ENCODE peak calls at places on chromosomes 12 and 14, in five cellular contexts. One of them, this sample, is unnamed.

GRCh38 chr12:67449591-67450052 is 180.5 kb downstream of the CAND1 start:
- DNase-seq in RWPE2: no peak
- DNase-seq in hepatocyte: no peak
- DNase-seq in endodermal cell: no peak
- DNase-seq in HFFc6: no peak
- DNase-seq in this sample: no peak

GRCh38 chr14:54562334-54562733 is 4.6 kb upstream of the SAMD4A start:
- DNase-seq in RWPE2: no peak
- DNase-seq in hepatocyte: no peak
- DNase-seq in endodermal cell: no peak
- DNase-seq in HFFc6: peak; percentile 58
- DNase-seq in this sample: no peak

GRCh38 chr12:7645395-7646177 is 20.1 kb downstream of the APOBEC1 start:
- DNase-seq in RWPE2: no peak
- DNase-seq in hepatocyte: peak; percentile 56
- DNase-seq in endodermal cell: peak; percentile 70
- DNase-seq in HFFc6: peak; percentile 22
- DNase-seq in this sample: no peak

GRCh38 chr12:80101126-80101525 is 1.8 kb downstream of the OTOGL start:
- DNase-seq in RWPE2: no peak
- DNase-seq in hepatocyte: no peak
- DNase-seq in endodermal cell: no peak
- DNase-seq in HFFc6: no peak
- DNase-seq in this sample: no peak

GRCh38 chr14:95273041-95273978 is 46.4 kb downstream of the CLMN start:
- DNase-seq in RWPE2: no peak
- DNase-seq in hepatocyte: peak; percentile 80
- DNase-seq in endodermal cell: no peak
- DNase-seq in HFFc6: no peak
- DNase-seq in this sample: no peak

GRCh38 chr12:132617822-132618682 is 524 bp upstream of the P2RX2 start:
- DNase-seq in RWPE2: no peak
- DNase-seq in hepatocyte: no peak
- DNase-seq in endodermal cell: peak; percentile 86
- DNase-seq in HFFc6: no peak
- DNase-seq in this sample: no peak

GRCh38 chr12:127268121-127268520 is 998.8 kb upstream of the TMEM132C start:
- DNase-seq in RWPE2: no peak
- DNase-seq in hepatocyte: no peak
- DNase-seq in endodermal cell: no peak
- DNase-seq in HFFc6: no peak
- DNase-seq in this sample: no peak

GRCh38 chr14:94863366-94863765 is 93.5 kb upstream of the GSC start:
- DNase-seq in RWPE2: no peak
- DNase-seq in hepatocyte: no peak
- DNase-seq in endodermal cell: no peak
- DNase-seq in HFFc6: no peak
- DNase-seq in this sample: no peak

GRCh38 chr12:452667-453210 is 7.0 kb upstream of the B4GALNT3 start:
- DNase-seq in RWPE2: no peak
- DNase-seq in hepatocyte: no peak
- DNase-seq in endodermal cell: no peak
- DNase-seq in HFFc6: no peak
- DNase-seq in this sample: no peak

GRCh38 chr14:91413547-91414474 is 3.8 kb downstream of the CCDC88C start:
- DNase-seq in RWPE2: peak; percentile 81
- DNase-seq in hepatocyte: peak; percentile 86
- DNase-seq in endodermal cell: peak; percentile 97
- DNase-seq in HFFc6: no peak
- DNase-seq in this sample: no peak

GRCh38 chr14:68506645-68507405 is 286.0 kb downstream of the ZFP36L1 start:
- DNase-seq in RWPE2: no peak
- DNase-seq in hepatocyte: no peak
- DNase-seq in endodermal cell: peak; percentile 16
- DNase-seq in HFFc6: no peak
- DNase-seq in this sample: peak; percentile 37

GRCh38 chr14:69260246-69260978 is 454 bp downstream of the GALNT16 start:
- DNase-seq in RWPE2: no peak
- DNase-seq in hepatocyte: peak; percentile 61
- DNase-seq in endodermal cell: peak; percentile 88
- DNase-seq in HFFc6: no peak
- DNase-seq in this sample: no peak

GRCh38 chr12:64633940-64634337 is 23.6 kb downstream of the RASSF3 start:
- DNase-seq in RWPE2: no peak
- DNase-seq in hepatocyte: peak; percentile 49
- DNase-seq in endodermal cell: peak; percentile 66
- DNase-seq in HFFc6: peak; percentile 67
- DNase-seq in this sample: no peak

GRCh38 chr14:72736348-72736747 is 157.6 kb downstream of the DPF3 start:
- DNase-seq in RWPE2: no peak
- DNase-seq in hepatocyte: no peak
- DNase-seq in endodermal cell: no peak
- DNase-seq in HFFc6: peak; percentile 80
- DNase-seq in this sample: no peak

GRCh38 chr12:96121271-96121711 is 72.9 kb upstream of the ELK3 start:
- DNase-seq in RWPE2: no peak
- DNase-seq in hepatocyte: no peak
- DNase-seq in endodermal cell: no peak
- DNase-seq in HFFc6: no peak
- DNase-seq in this sample: no peak

GRCh38 chr12:45660330-45660729 is 69.2 kb upstream of the ARID2 start:
- DNase-seq in RWPE2: peak; percentile 57
- DNase-seq in hepatocyte: no peak
- DNase-seq in endodermal cell: no peak
- DNase-seq in HFFc6: peak; percentile 28
- DNase-seq in this sample: no peak

GRCh38 chr14:53999061-53999488 is 42.5 kb upstream of the BMP4 start:
- DNase-seq in RWPE2: no peak
- DNase-seq in hepatocyte: peak; percentile 34
- DNase-seq in endodermal cell: no peak
- DNase-seq in HFFc6: peak; percentile 84
- DNase-seq in this sample: no peak

GRCh38 chr14:64762044-64763034 is 58.1 kb downstream of the PLEKHG3 start:
- DNase-seq in RWPE2: peak; percentile 97
- DNase-seq in hepatocyte: peak; percentile 95
- DNase-seq in endodermal cell: peak; percentile 67
- DNase-seq in HFFc6: peak; percentile 68
- DNase-seq in this sample: no peak

GRCh38 chr14:72518809-72519377 is 375.0 kb downstream of the DPF3 start:
- DNase-seq in RWPE2: no peak
- DNase-seq in hepatocyte: no peak
- DNase-seq in endodermal cell: no peak
- DNase-seq in HFFc6: no peak
- DNase-seq in this sample: no peak

GRCh38 chr12:6608592-6609311 is 1.6 kb upstream of the CHD4 start:
- DNase-seq in RWPE2: no peak
- DNase-seq in hepatocyte: no peak
- DNase-seq in endodermal cell: peak; percentile 77
- DNase-seq in HFFc6: no peak
- DNase-seq in this sample: peak; percentile 40

GRCh38 chr12:81077329-81077685 is 572 bp upstream of the ACSS3 start:
- DNase-seq in RWPE2: no peak
- DNase-seq in hepatocyte: no peak
- DNase-seq in endodermal cell: peak; percentile 98
- DNase-seq in HFFc6: no peak
- DNase-seq in this sample: no peak

GRCh38 chr12:64457036-64457435 is 5.1 kb downstream of the TBK1 start:
- DNase-seq in RWPE2: no peak
- DNase-seq in hepatocyte: peak; percentile 8
- DNase-seq in endodermal cell: no peak
- DNase-seq in HFFc6: no peak
- DNase-seq in this sample: no peak

GRCh38 chr12:116544656-116545055 is 14.5 kb upstream of the MAP1LC3B2 start:
- DNase-seq in RWPE2: no peak
- DNase-seq in hepatocyte: no peak
- DNase-seq in endodermal cell: no peak
- DNase-seq in HFFc6: no peak
- DNase-seq in this sample: no peak

GRCh38 chr14:104735830-104736642 is 12.0 kb downstream of the ADSS1 start:
- DNase-seq in RWPE2: no peak
- DNase-seq in hepatocyte: peak; percentile 65
- DNase-seq in endodermal cell: no peak
- DNase-seq in HFFc6: peak; percentile 57
- DNase-seq in this sample: no peak

GRCh38 chr12:71685961-71686657 is at the start of gene TMEM19:
- DNase-seq in RWPE2: peak; percentile 83
- DNase-seq in hepatocyte: peak; percentile 95
- DNase-seq in endodermal cell: peak; percentile 97
- DNase-seq in HFFc6: peak; percentile 89
- DNase-seq in this sample: peak; percentile 87

GRCh38 chr12:71684081-71684480 is 1.8 kb upstream of the TMEM19 start:
- DNase-seq in RWPE2: no peak
- DNase-seq in hepatocyte: no peak
- DNase-seq in endodermal cell: no peak
- DNase-seq in HFFc6: no peak
- DNase-seq in this sample: no peak

GRCh38 chr12:71683633-71684032 is 2.2 kb upstream of the TMEM19 start:
- DNase-seq in RWPE2: no peak
- DNase-seq in hepatocyte: no peak
- DNase-seq in endodermal cell: no peak
- DNase-seq in HFFc6: no peak
- DNase-seq in this sample: no peak

GRCh38 chr12:71685312-71685906 is 473 bp upstream of the TMEM19 start:
- DNase-seq in RWPE2: no peak
- DNase-seq in hepatocyte: no peak
- DNase-seq in endodermal cell: no peak
- DNase-seq in HFFc6: no peak
- DNase-seq in this sample: no peak

DNA sequence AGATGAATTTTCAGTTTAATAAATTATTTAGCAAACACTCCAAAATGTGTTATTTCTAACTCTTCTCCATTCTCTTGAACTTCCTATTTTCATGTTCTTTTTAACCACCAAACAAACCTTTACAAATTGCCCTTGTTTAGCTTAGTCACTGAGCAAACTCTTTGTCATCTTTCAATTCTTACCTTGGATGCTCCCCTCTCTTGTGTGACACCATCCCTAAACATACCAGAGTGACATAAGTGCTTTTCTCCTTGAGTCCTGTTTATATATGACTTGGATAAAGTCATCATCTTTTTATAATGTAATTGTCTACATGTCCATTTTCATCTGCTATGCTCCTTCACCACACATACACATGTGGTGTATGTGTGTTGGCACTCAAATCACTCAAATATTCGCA is 3.4 kb upstream of the TMEM19 start:
- DNase-seq in RWPE2: no peak
- DNase-seq in hepatocyte: no peak
- DNase-seq in endodermal cell: no peak
- DNase-seq in HFFc6: no peak
- DNase-seq in this sample: no peak
- TF ChIP-seq CTCF in RWPE2: no peak
- TF ChIP-seq CTCF in hepatocyte: no peak
- TF ChIP-seq CTCF in endodermal cell: no peak
- TF ChIP-seq CTCF in HFFc6: no peak
- TF ChIP-seq CTCF in this sample: no peak

GRCh38 chr14:22886500-22887259 is 3.7 kb downstream of the REM2 start:
- DNase-seq in RWPE2: no peak
- DNase-seq in hepatocyte: peak; percentile 78
- DNase-seq in endodermal cell: peak; percentile 94
- DNase-seq in HFFc6: no peak
- DNase-seq in this sample: peak; percentile 71
- TF ChIP-seq CTCF in RWPE2: peak; percentile 20
- TF ChIP-seq CTCF in hepatocyte: peak; percentile 32
- TF ChIP-seq CTCF in endodermal cell: peak; percentile 47
- TF ChIP-seq CTCF in HFFc6: no peak
- TF ChIP-seq CTCF in this sample: no peak

DNA sequence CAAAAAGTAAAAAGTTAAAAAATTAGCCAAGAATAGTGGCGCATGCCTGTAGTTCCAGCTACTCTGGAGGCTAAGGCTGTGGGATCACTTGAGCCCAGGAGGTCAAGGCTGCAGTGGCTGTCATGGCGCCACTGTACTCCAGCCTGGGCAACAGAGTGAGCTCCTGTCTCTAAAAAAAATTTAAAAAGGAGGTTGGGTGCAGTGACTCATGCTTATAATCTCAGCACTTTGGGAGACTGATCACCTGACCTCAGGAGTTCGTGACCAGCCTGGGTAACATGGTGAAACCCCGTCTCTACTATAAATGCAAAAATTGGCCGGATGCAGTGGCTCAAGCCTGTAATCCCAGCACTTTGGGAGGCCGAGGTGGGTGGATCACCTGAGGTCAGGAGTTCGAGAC is 8.2 kb upstream of the YLPM1 start:
- DNase-seq in RWPE2: no peak
- DNase-seq in hepatocyte: no peak
- DNase-seq in endodermal cell: no peak
- DNase-seq in HFFc6: no peak
- DNase-seq in this sample: no peak
- TF ChIP-seq CTCF in RWPE2: no peak
- TF ChIP-seq CTCF in hepatocyte: no peak
- TF ChIP-seq CTCF in endodermal cell: no peak
- TF ChIP-seq CTCF in HFFc6: no peak
- TF ChIP-seq CTCF in this sample: no peak

DNA sequence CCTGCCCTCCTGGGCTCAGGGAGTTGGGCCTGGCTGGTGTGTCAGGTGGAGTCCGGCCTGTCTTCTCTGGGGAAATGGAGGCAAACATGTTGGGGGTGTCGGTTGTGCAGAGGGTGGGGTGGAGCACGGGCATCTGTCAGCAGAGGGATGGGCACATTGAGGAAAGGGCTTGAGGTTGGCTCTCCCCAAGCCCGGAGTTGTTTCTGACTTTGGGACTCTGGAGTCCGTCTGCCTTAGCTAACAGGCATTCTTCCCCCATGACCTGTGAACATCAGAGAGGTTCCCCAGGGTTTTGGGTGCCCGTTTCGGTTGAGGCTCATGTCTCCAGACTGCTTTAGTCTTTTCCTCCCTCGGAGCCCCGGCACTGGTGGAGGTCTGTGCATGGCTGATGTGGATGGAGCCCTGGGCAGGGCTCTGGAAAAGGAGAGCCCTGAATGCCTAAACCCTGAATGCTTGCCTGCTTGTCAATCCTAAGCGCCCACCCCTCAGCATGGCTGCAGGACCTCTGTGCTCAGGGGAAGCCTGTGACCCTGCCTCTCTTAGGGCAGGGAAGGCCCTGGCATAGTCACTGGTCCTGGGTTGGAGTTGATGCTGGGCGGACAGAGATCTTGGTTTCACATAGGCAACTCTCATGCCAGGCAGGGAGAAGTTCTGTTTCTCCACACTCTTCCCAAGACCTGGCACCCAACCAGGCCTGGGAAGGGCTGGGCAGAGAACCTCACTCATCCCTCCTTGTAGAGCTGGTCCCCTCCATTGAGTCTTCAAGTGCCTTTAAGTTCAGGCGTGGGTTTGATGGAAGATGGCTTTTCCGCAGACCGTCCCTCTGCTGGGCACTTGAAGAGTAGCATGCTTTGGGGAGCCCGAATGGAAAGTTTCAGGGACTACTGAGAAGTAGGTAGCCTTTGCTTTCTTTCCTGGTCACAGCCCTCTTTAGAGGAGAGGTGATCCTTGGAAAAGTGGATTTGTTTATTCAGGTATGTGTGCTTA is 13.0 kb downstream of the NYNRIN start:
- DNase-seq in RWPE2: no peak
- DNase-seq in hepatocyte: peak; percentile 67
- DNase-seq in endodermal cell: peak; percentile 79
- DNase-seq in HFFc6: peak; percentile 23
- DNase-seq in this sample: no peak
- TF ChIP-seq CTCF in RWPE2: peak; percentile 69
- TF ChIP-seq CTCF in hepatocyte: peak; percentile 56
- TF ChIP-seq CTCF in endodermal cell: peak; percentile 83
- TF ChIP-seq CTCF in HFFc6: peak; percentile 85
- TF ChIP-seq CTCF in this sample: no peak

This sample was measured in activated B cell treated with CpG ODN at 0.5 μM for 24 hours.